ENCODE peak calls at places on chromosomes 7 and 10, in six cellular contexts. O is Right ventricle myocardium superior; U is left cardiac atrium; E is IMR-90; B is activated CD8-positive, alpha-beta T cell treated with anti-CD3 and anti-CD28 coated beads, Interleukin-2, amount 10 ng/mL, durations not matched to agents 7 days and 5 days; W is pancreas. G is an unnamed sample.
A peak's percentile ranks its signal among the peaks of the same experiment; 100 is the strongest.

GRCh38 chr7:43879477-43879876 is 10.2 kb upstream of the MRPS24 start:
- ATAC-seq in O (no peak), U (no peak), E (peak; percentile 75), B (no peak), W (no peak), G (peak; percentile 92)

GRCh38 chr10:96664563-96664962 is 55.8 kb downstream of the PIK3AP1 start:
- ATAC-seq in O (peak; percentile 82), U (no peak), E (no peak), B (peak; percentile 49), W (peak; percentile 70), G (peak; percentile 46)

GRCh38 chr10:34916368-34916767 is 101.3 kb upstream of the PARD3 start:
- ATAC-seq in O (no peak), U (no peak), E (peak; percentile 95), B (no peak), W (peak; percentile 40), G (peak; percentile 84)

GRCh38 chr7:148255333-148255732 is 335.2 kb upstream of the C7orf33 start:
- ATAC-seq in O (no peak), U (no peak), E (no peak), B (no peak), W (no peak), G (no peak)

GRCh38 chr10:92130622-92131270 is 160.1 kb downstream of the CPEB3 start:
- ATAC-seq in O (no peak), U (no peak), E (no peak), B (no peak), W (no peak), G (no peak)

GRCh38 chr10:85864866-85865526 is 501.6 kb downstream of the GRID1 start:
- ATAC-seq in O (no peak), U (no peak), E (no peak), B (no peak), W (no peak), G (no peak)

GRCh38 chr7:22676385-22676784 is 50.6 kb upstream of the IL6 start:
- ATAC-seq in O (no peak), U (no peak), E (no peak), B (no peak), W (no peak), G (peak; percentile 28)

GRCh38 chr7:142927085-142927745 is 6.3 kb downstream of the TRPV5 start:
- ATAC-seq in O (peak; percentile 70), U (peak; percentile 75), E (no peak), B (no peak), W (no peak), G (no peak)

GRCh38 chr7:101936223-101936611 is 118.8 kb downstream of the CUX1 start:
- ATAC-seq in O (peak; percentile 39), U (peak; percentile 44), E (peak; percentile 9), B (no peak), W (no peak), G (peak; percentile 60)

GRCh38 chr10:128895473-128895872 is 571.6 kb upstream of the MGMT start:
- ATAC-seq in O (no peak), U (no peak), E (no peak), B (no peak), W (no peak), G (no peak)

GRCh38 chr10:47323636-47324299 is 1.5 kb downstream of the GDF2 start:
- ATAC-seq in O (no peak), U (no peak), E (no peak), B (no peak), W (peak; percentile 65), G (no peak)

GRCh38 chr10:109529258-109529657 is 394.1 kb downstream of the XPNPEP1 start:
- ATAC-seq in O (no peak), U (no peak), E (no peak), B (no peak), W (no peak), G (no peak)

GRCh38 chr7:34756025-34756437 is 98.0 kb downstream of the NPSR1 start:
- ATAC-seq in O (no peak), U (no peak), E (no peak), B (no peak), W (peak; percentile 77), G (no peak)

GRCh38 chr10:58444876-58445275 is 59.7 kb downstream of the TFAM start:
- ATAC-seq in O (no peak), U (no peak), E (peak; percentile 24), B (no peak), W (no peak), G (no peak)

GRCh38 chr10:71279590-71280170 is 39.4 kb upstream of the SLC29A3 start:
- ATAC-seq in O (no peak), U (no peak), E (no peak), B (no peak), W (no peak), G (no peak)

GRCh38 chr7:118072893-118073674 is 110.9 kb upstream of the LSM8 start:
- ATAC-seq in O (no peak), U (no peak), E (no peak), B (no peak), W (no peak), G (no peak)

GRCh38 chr7:28674359-28674782 is 262.1 kb downstream of the CREB5 start:
- ATAC-seq in O (no peak), U (peak; percentile 61), E (no peak), B (no peak), W (no peak), G (no peak)

GRCh38 chr7:158445421-158446175 is 142.0 kb downstream of the PTPRN2 start:
- ATAC-seq in O (no peak), U (no peak), E (no peak), B (no peak), W (peak; percentile 14), G (no peak)

GRCh38 chr7:39683216-39683845 is 60.0 kb downstream of the RALA start:
- ATAC-seq in O (peak; percentile 34), U (peak; percentile 47), E (peak; percentile 74), B (no peak), W (peak; percentile 18), G (no peak)

GRCh38 chr7:55965805-55966421 is 1.5 kb downstream of the NIPSNAP2 start:
- ATAC-seq in O (peak; percentile 61), U (peak; percentile 55), E (no peak), B (no peak), W (no peak), G (no peak)

GRCh38 chr7:155415093-155415492 is 42.8 kb upstream of the EN2 start:
- ATAC-seq in O (no peak), U (no peak), E (no peak), B (no peak), W (no peak), G (no peak)

G was measured in activated T-helper 17 cell treated with anti-CD3 and anti-CD28 coated beads, Interleukin-2, amount 50 U/mL, for 72 hours.